ENCODE peak calls at places on chromosomes 7 and 10, in seven cellular contexts. E is OCI-LY7, X is AG04450, S is colonic mucosa, M is A549, B is PC-9, K is esophagus squamous epithelium. H is an unnamed sample.

GRCh38 chr10:103021897-103022286 is 103.8 kb downstream of the CNNM2 start:
- DNase-seq in E (no peak), X (peak), S (no peak), M (peak), B (no peak), K (no peak), H (no peak)

GRCh38 chr10:76401006-76401405 is 969.6 kb downstream of the LRMDA start:
- DNase-seq in E (no peak), X (no peak), S (no peak), M (no peak), B (no peak), K (no peak), H (no peak)

GRCh38 chr10:102641398-102641797 is 2.9 kb upstream of the TRIM8 start:
- DNase-seq in E (no peak), X (no peak), S (no peak), M (no peak), B (no peak), K (no peak), H (no peak)

GRCh38 chr7:17493451-17493850 is 195.0 kb downstream of the AHR start:
- DNase-seq in E (no peak), X (no peak), S (no peak), M (no peak), B (no peak), K (no peak), H (no peak)

GRCh38 chr7:17043012-17043877 is 161.5 kb upstream of the AGR3 start:
- DNase-seq in E (no peak), X (no peak), S (no peak), M (no peak), B (peak), K (no peak), H (no peak)

GRCh38 chr7:4801839-4802231 is 26.4 kb downstream of the AP5Z1 start:
- DNase-seq in E (no peak), X (no peak), S (no peak), M (no peak), B (no peak), K (no peak), H (no peak)

GRCh38 chr10:119337796-119338432 is 130.5 kb downstream of the GRK5 start:
- DNase-seq in E (no peak), X (no peak), S (no peak), M (no peak), B (no peak), K (no peak), H (no peak)

GRCh38 chr10:28269842-28270456 is 32.9 kb downstream of the MPP7 start:
- DNase-seq in E (no peak), X (no peak), S (no peak), M (no peak), B (no peak), K (no peak), H (no peak)

GRCh38 chr7:1569016-1569415 is 816 bp downstream of the PSMG3 start:
- DNase-seq in E (no peak), X (no peak), S (peak), M (no peak), B (peak), K (no peak), H (no peak)

GRCh38 chr7:157080111-157080730 is 58.5 kb upstream of the UBE3C start:
- DNase-seq in E (no peak), X (no peak), S (no peak), M (no peak), B (no peak), K (no peak), H (no peak)

GRCh38 chr7:29442146-29442545 is 121.5 kb upstream of the PRR15 start:
- DNase-seq in E (no peak), X (no peak), S (no peak), M (no peak), B (peak), K (no peak), H (no peak)

GRCh38 chr7:5557920-5558401 is 134.3 kb upstream of the TNRC18 start:
- DNase-seq in E (peak), X (no peak), S (peak), M (no peak), B (no peak), K (no peak), H (no peak)

GRCh38 chr7:158695726-158696452 is 8.7 kb downstream of the NCAPG2 start:
- DNase-seq in E (no peak), X (peak), S (peak), M (peak), B (peak), K (no peak), H (no peak)

GRCh38 chr10:103668351-103669242 is 175.1 kb downstream of the NEURL1 start:
- DNase-seq in E (no peak), X (no peak), S (peak), M (no peak), B (no peak), K (no peak), H (peak)

GRCh38 chr10:132212816-132213215 is 26.1 kb downstream of the DPYSL4 start:
- DNase-seq in E (no peak), X (no peak), S (no peak), M (no peak), B (no peak), K (no peak), H (no peak)

GRCh38 chr10:77887631-77888355 is 38.8 kb downstream of the DLG5 start:
- DNase-seq in E (no peak), X (no peak), S (no peak), M (no peak), B (no peak), K (no peak), H (no peak)

GRCh38 chr10:3776796-3777571 is 8.0 kb downstream of the KLF6 start:
- DNase-seq in E (no peak), X (peak), S (peak), M (no peak), B (peak), K (no peak), H (no peak)

GRCh38 chr7:30976381-30976780 is 12.6 kb downstream of the GHRHR start:
- DNase-seq in E (no peak), X (no peak), S (no peak), M (no peak), B (no peak), K (no peak), H (no peak)

GRCh38 chr7:38592737-38593136 is 38.4 kb downstream of the AMPH start:
- DNase-seq in E (no peak), X (no peak), S (no peak), M (no peak), B (no peak), K (no peak), H (no peak)

GRCh38 chr10:77763453-77764430 is 126.1 kb upstream of the KCNMA1 start:
- DNase-seq in E (no peak), X (no peak), S (peak), M (no peak), B (peak), K (no peak), H (no peak)

GRCh38 chr10:129056734-129057689 is 410.0 kb upstream of the MGMT start:
- DNase-seq in E (no peak), X (no peak), S (no peak), M (no peak), B (no peak), K (no peak), H (no peak)

GRCh38 chr10:96288151-96288621 is 16.0 kb upstream of the DNTT start:
- DNase-seq in E (peak), X (no peak), S (no peak), M (no peak), B (no peak), K (no peak), H (no peak)

GRCh38 chr7:84047085-84047484 is 147.5 kb downstream of the SEMA3A start:
- DNase-seq in E (no peak), X (no peak), S (no peak), M (no peak), B (no peak), K (no peak), H (no peak)

GRCh38 chr10:43437141-43437860 is 390 bp downstream of the ZNF487 start:
- DNase-seq in E (no peak), X (no peak), S (no peak), M (peak), B (no peak), K (no peak), H (no peak)

GRCh38 chr10:43440782-43441134 is 3.8 kb downstream of the ZNF487 start:
- DNase-seq in E (no peak), X (no peak), S (no peak), M (no peak), B (no peak), K (no peak), H (no peak)

DNA sequence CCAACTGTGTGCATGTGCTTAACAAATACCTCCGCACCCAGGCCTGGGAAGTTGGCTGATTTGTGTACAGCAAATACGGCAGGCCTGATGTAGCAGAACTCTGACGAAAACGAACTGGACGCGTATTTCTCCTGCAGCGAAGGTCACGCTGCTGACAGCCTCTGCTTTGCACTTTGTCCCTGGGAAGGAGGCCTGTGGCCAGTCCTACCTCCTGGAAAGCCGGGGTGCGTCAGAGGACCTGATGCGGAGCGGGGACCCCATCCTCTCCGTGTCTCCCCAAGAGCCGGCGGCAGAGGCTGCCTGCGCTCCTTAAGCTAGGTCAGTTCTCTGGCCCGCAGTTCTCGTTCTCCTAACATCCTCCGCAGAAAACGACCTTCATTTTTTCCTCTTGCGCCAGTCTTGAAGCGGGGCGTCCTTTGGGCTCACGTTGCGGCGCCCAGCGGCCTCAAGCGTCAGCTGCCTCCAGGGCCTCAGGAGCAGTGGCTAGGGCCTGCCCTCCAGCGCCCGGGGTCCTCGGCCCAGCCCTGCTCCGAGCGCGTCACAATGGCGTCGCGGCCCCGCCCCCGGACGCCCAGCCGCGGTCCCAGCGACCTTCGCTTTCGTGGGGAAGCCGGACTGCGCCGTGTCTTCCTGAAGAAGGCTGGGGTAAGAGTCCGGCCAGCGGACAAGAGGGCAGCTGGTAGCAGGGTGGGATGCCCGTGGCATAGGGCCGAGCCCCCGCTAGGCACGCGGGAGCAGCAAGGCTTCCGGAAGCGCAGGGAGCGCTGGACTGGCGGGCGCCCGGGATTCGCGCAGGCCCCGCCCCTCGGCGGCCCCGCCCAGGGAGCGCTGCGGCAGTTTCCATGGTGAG is at the start of gene ZNF487:
- DNase-seq in E (peak), X (peak), S (peak), M (peak), B (peak), K (peak), H (peak)
- TF ChIP-seq CTCF in E (peak), X (peak), S (no peak), M (peak), B (no peak), K (peak), H (no peak)

GRCh38 chr10:71363936-71364335 is 32.8 kb upstream of the CDH23 start:
- DNase-seq in E (no peak), X (no peak), S (no peak), M (no peak), B (no peak), K (no peak), H (no peak)
- TF ChIP-seq CTCF in E (no peak), X (no peak), S (no peak), M (no peak), B (no peak), K (no peak), H (no peak)

DNA sequence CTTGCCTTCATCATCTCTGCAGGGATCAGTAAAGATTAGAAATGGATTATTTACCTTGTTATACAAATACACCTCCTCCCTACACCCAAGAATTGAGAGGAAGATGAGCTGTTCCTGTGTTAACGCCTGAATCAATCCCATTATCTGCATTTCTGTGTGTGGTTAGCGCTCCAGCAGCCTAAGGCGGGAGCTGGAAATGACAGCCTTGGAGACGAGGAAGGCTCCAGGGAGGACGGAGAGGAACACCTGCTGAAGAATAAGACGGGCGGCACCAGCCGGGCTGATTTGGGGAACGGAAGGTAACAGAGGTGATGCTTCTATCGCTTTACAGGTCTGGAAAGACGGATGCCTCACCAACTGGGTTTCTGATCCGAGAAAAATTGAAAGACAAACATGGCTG is 34.2 kb upstream of the DDC start:
- DNase-seq in E (no peak), X (no peak), S (no peak), M (no peak), B (no peak), K (no peak), H (no peak)
- TF ChIP-seq CTCF in E (no peak), X (no peak), S (no peak), M (no peak), B (no peak), K (no peak), H (no peak)

DNA sequence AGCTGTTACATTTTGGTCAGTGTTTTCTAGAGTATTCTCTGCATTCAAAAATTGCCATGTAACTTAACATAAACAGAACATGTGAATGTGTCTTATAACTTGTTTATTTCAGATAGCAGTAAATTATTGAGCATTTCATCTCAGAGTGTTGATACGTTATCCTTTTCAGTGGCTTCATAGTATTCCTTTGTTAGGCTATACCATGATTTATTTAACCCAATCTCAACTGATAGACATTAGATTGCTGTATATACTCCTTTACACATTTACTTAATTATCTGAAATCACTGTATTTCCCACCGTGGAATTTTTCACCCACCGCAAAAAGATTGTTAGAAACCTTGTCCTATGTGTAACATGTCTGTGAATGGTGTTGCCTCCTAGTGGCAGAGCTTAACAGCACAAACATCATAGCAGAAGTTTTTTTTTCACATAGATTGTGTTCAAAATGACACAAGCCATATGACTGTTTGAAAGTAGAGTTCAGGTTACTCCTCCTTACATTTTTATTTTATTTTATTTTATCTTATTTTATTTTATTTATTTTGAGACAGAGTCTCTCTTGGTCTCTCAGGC is 21.4 kb downstream of the SLF2 start:
- DNase-seq in E (peak), X (no peak), S (no peak), M (no peak), B (no peak), K (no peak), H (no peak)
- TF ChIP-seq CTCF in E (peak), X (peak), S (peak), M (peak), B (peak), K (no peak), H (peak)

DNA sequence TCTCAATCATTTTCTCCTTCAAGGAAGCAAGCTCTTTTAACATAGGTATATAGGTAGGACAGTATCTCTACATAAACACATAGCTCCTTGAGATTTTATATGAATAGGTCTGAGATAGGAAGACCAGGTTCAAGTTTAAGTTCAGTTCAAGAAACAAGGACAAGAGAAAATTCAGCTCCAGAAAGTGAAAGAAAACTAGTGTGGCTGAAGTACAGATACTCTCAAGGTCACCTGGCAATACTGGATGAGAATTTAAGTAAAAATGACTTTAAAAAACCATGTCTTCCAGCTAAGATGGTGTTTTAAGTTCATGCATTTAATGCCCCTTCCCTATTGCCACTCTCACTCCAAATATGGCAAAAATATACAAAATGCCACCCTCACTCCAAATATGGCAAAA is 91.3 kb downstream of the OSBPL3 start:
- DNase-seq in E (no peak), X (no peak), S (no peak), M (no peak), B (no peak), K (no peak), H (no peak)
- TF ChIP-seq CTCF in E (no peak), X (no peak), S (no peak), M (no peak), B (no peak), K (no peak), H (no peak)

GRCh38 chr7:118590107-118590506 is 365.6 kb downstream of the ANKRD7 start:
- DNase-seq in E (peak), X (no peak), S (no peak), M (no peak), B (no peak), K (no peak), H (peak)
- TF ChIP-seq CTCF in E (peak), X (peak), S (no peak), M (no peak), B (peak), K (no peak), H (peak)

GRCh38 chr10:31318382-31318853 is 598 bp upstream of the ZEB1 start:
- DNase-seq in E (peak), X (no peak), S (peak), M (peak), B (no peak), K (peak), H (no peak)

GRCh38 chr10:31320598-31321211 is 1.7 kb downstream of the ZEB1 start:
- DNase-seq in E (peak), X (no peak), S (peak), M (peak), B (no peak), K (no peak), H (peak)

GRCh38 chr10:31320179-31320597 is 1.2 kb downstream of the ZEB1 start:
- DNase-seq in E (peak), X (no peak), S (no peak), M (peak), B (no peak), K (no peak), H (peak)

GRCh38 chr10:31318854-31319601 is at the start of gene ZEB1:
- DNase-seq in E (peak), X (peak), S (peak), M (peak), B (peak), K (peak), H (peak)

DNA sequence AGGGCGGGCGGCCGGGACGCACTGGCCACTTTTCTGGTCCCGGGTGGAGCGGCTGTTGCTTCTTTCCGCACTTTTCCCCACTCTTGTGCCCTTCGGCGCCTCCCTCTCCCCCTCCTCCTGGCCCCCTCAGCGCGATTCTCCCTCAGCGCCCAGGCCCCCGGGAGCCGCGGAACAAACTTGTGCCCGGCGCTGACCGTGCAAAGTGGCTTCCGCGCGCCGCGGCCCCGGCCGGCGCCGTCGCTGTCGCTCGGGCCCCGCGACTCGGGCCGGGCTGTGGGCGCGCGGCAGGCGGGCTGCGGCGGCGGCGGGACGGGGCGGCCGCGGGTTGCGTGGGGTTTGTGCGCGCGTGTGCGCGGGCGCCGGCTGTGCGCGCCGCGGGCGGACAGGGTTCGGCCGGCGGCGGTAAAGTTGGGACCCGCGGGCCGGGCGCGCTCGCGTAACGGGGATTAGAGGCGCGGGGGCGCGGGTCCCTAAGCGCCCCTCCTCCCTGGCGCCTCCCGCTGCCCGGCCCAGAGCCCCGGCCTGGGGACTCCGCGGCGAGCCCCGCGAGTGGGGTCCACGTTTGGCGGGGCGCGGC is 674 bp downstream of the ZEB1 start:
- DNase-seq in E (peak), X (no peak), S (no peak), M (no peak), B (no peak), K (no peak), H (no peak)
- TF ChIP-seq CTCF in E (no peak), X (no peak), S (no peak), M (peak), B (no peak), K (no peak), H (no peak)

GRCh38 chr7:116316838-116317612 is 106.7 kb downstream of the TES start:
- DNase-seq in E (no peak), X (peak), S (peak), M (peak), B (peak), K (no peak), H (no peak)

GRCh38 chr7:116317907-116318306 is 107.6 kb downstream of the TES start:
- DNase-seq in E (no peak), X (no peak), S (no peak), M (no peak), B (peak), K (no peak), H (no peak)

GRCh38 chr7:116315803-116316202 is 105.5 kb downstream of the TES start:
- DNase-seq in E (no peak), X (no peak), S (no peak), M (no peak), B (no peak), K (no peak), H (no peak)

GRCh38 chr7:116311816-116312471 is 101.6 kb downstream of the TES start:
- DNase-seq in E (no peak), X (no peak), S (no peak), M (no peak), B (no peak), K (no peak), H (no peak)

GRCh38 chr7:116315293-116315692 is 105.0 kb downstream of the TES start:
- DNase-seq in E (no peak), X (no peak), S (no peak), M (peak), B (no peak), K (no peak), H (no peak)
- TF ChIP-seq CTCF in E (no peak), X (no peak), S (no peak), M (no peak), B (no peak), K (no peak), H (no peak)